ENCODE peak calls at places on chromosomes 3 and 15, in five cellular contexts. E, T, P, J and H are unnamed samples.

GRCh38 chr3:66856555-66856954 is 141.6 kb upstream of the KBTBD8 start:
- DNase-seq in P (no peak), T (no peak), E (no peak), J (no peak), H (no peak)

GRCh38 chr3:196569003-196569516 is 600 bp downstream of the FBXO45 start:
- DNase-seq in T (no peak), P (no peak), J (no peak), E (peak), H (peak)

GRCh38 chr3:70982700-70983140 is 600.8 kb downstream of the FOXP1 start:
- DNase-seq in P (peak), E (no peak), T (peak), J (peak), H (no peak)

GRCh38 chr3:39141211-39141995 is 12.0 kb downstream of the CSRNP1 start:
- DNase-seq in J (no peak), T (no peak), P (no peak), E (peak), H (peak)

GRCh38 chr3:55516391-55517030 is 29.4 kb upstream of the WNT5A start:
- DNase-seq in P (no peak), J (no peak), E (no peak), T (no peak), H (no peak)

GRCh38 chr15:56040081-56041035 is 46.9 kb upstream of the NEDD4 start:
- DNase-seq in J (no peak), T (peak), E (peak), P (peak), H (peak)

GRCh38 chr15:78075490-78076230 is 1.9 kb downstream of the TBC1D2B start:
- DNase-seq in P (no peak), E (peak), J (no peak), T (peak), H (no peak)

GRCh38 chr15:87667643-87668042 is 588.9 kb downstream of the NTRK3 start:
- DNase-seq in E (no peak), T (no peak), J (no peak), P (no peak), H (no peak)

GRCh38 chr3:15263120-15263519 is 57.1 kb downstream of the CAPN7 start:
- DNase-seq in T (peak), P (no peak), J (no peak), E (no peak), H (no peak)

GRCh38 chr15:68552773-68553172 is 26.0 kb upstream of the CORO2B start:
- DNase-seq in J (no peak), P (no peak), T (no peak), E (no peak), H (no peak)

GRCh38 chr3:54713455-54713854 is 214.4 kb downstream of the LRTM1 start:
- DNase-seq in T (no peak), E (no peak), P (no peak), J (no peak), H (no peak)

GRCh38 chr3:150348500-150348899 is 59.6 kb upstream of the TSC22D2 start:
- DNase-seq in J (no peak), E (peak), T (no peak), P (peak), H (no peak)

GRCh38 chr3:197417451-197417850 is 119.0 kb upstream of the DLG1 start:
- DNase-seq in E (no peak), P (no peak), T (no peak), J (no peak), H (no peak)

GRCh38 chr3:31164398-31164797 is 269.9 kb upstream of the GADL1 start:
- DNase-seq in J (no peak), T (no peak), P (no peak), E (no peak), H (no peak)
- TF ChIP-seq CTCF in J (no peak), T (no peak), P (no peak), E (no peak), H (no peak)

DNA sequence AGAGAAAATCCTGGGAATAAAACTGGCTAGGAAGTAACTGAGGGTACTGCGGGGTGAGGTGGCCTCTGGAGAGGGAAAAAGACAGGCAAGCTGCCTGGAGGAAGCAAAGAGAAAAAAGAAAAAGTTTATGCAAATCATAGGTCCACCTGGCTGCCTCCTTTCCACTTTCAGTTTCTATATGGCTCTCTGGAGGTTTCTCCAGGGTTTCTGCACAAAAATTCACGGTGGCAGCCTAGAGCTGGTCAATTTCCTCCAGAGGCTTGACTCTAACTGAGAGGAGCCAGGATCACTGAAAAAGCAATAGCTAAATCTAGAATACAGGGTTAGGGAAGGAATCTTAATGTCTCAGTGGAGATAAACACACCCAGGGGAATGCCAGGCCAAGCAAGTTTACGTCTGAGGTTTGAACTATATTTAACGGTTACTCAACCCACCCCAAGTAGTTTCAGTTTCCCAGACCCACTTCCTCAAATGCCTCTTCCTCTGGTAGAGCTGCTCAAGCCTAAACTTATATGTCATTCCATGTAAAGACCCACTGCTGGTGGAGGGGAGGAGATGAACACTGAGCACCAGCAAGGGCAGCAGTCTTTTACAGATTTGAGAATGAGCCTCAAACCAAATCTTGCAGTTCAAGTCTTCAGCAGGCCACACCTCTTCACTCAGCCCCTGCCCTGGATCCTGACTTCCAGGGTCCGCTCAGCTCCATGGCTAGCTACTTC is 5.7 kb downstream of the LYSMD2 start:
- DNase-seq in J (peak), P (no peak), E (peak), T (no peak), H (no peak)
- H3K4me3 ChIP-seq in J (peak), P (no peak), E (peak), T (peak), H (peak)

GRCh38 chr3:30319713-30320112 is 286.7 kb upstream of the TGFBR2 start:
- DNase-seq in E (peak), J (no peak), T (no peak), P (peak), H (no peak)
- TF ChIP-seq CTCF in E (peak), J (peak), T (peak), P (peak), H (peak)

DNA sequence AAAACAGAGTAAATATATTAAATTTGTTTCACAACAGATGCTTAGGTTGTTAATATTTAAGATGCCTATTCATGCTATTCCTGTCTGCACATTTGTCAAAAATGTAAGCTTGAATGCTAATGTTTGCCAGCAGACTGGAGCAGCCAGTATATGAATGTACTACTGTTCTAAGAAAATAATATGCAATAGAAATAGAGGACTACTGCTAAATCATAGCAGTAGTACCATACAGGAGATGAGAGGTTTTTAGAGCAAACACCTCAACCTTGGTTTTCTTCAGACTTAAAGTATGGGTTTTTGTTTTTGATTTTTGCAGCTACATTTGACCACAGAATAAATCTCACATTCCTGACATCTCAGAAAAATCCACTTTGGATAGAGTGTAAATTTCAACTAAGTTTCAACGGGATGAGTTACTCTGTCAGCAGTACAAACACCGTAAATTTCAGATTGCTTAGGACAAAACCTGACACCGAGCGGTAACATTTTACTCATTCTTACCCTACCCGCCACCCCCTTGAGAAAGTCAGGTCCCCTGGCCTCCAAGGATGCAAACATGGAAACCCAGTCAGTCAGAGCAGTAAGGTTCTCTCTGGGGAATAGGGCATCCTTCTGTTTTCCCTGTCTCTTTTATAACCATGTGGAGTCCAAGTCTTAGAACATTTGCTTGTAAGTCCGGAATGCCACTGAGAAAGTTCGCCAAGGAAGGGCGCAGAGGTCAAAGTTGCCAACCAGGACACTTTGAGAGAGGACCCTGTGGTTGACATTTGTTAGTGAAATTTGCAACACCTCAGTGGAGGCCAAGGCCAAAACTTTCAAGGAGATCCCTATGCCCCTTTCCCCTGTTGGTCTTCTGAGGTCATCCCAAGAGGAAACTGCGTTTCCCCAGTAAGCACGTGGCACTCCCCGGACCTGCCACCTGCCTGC is 17.9 kb upstream of the SATB1 start:
- DNase-seq in J (no peak), P (no peak), E (no peak), T (no peak), H (no peak)
- H3K4me3 ChIP-seq in J (no peak), P (no peak), E (peak), T (peak), H (no peak)